ENCODE peak calls at places on chromosomes 4 and X, in eight cellular contexts. S is MM.1S, X is PC-9, B is K562, J is endothelial cell of umbilical vein, F is IMR-90, O is fibroblast of lung, H is HCT116. R is an unnamed sample.

GRCh38 chr4:35105486-35105885 is 1138.8 kb downstream of the ARAP2 start:
- DNase-seq in H (no peak), B (no peak), F (no peak), X (peak; percentile 40), O (no peak), S (no peak), J (no peak), R (peak; percentile 64)

GRCh38 chrX:110698696-110699095 is 96.9 kb downstream of the CHRDL1 start:
- DNase-seq in H (no peak), S (no peak), B (no peak), F (no peak), X (no peak), O (no peak), J (no peak), R (no peak)

GRCh38 chrX:135520022-135520552 is 373 bp upstream of the INTS6L start:
- DNase-seq in X (no peak), O (peak; percentile 82), B (no peak), J (no peak), S (peak; percentile 17), F (peak; percentile 60), H (no peak), R (no peak)

GRCh38 chrX:22314211-22314610 is 41.5 kb downstream of the CBLL2 start:
- DNase-seq in F (no peak), O (peak; percentile 34), X (no peak), B (no peak), H (no peak), S (no peak), J (peak; percentile 70), R (peak; percentile 59)

GRCh38 chrX:21354725-21355124 is 19.5 kb upstream of the CNKSR2 start:
- DNase-seq in H (no peak), F (no peak), B (no peak), J (no peak), O (no peak), S (no peak), X (no peak), R (peak; percentile 48)

GRCh38 chr4:151484396-151485102 is 75.6 kb downstream of the FHIP1A start:
- DNase-seq in H (peak; percentile 38), F (peak; percentile 77), S (no peak), B (no peak), J (peak; percentile 6), O (peak; percentile 93), X (peak; percentile 57), R (peak; percentile 79)

GRCh38 chr4:39453738-39454137 is 5.0 kb downstream of the RPL9 start:
- DNase-seq in B (no peak), F (no peak), S (no peak), H (no peak), O (no peak), J (no peak), X (no peak), R (no peak)

GRCh38 chrX:20274121-20274520 is 7.4 kb upstream of the RPS6KA3 start:
- DNase-seq in S (no peak), H (no peak), J (no peak), B (no peak), X (no peak), O (peak; percentile 40), F (no peak), R (no peak)

GRCh38 chr4:30667919-30668318 is 52.2 kb upstream of the PCDH7 start:
- DNase-seq in B (no peak), F (no peak), S (no peak), J (no peak), O (no peak), X (no peak), H (no peak), R (no peak)

GRCh38 chr4:2250003-2250763 is 8.3 kb upstream of the HAUS3 start:
- DNase-seq in O (no peak), J (no peak), B (no peak), F (no peak), H (no peak), S (no peak), X (no peak), R (no peak)

GRCh38 chrX:154419688-154420401 is 8.5 kb downstream of the TAFAZZIN start:
- DNase-seq in X (no peak), B (no peak), J (no peak), S (no peak), O (no peak), F (no peak), H (no peak), R (no peak)

GRCh38 chrX:151919610-151920009 is 6.9 kb downstream of the MAGEA4 start:
- DNase-seq in F (no peak), H (no peak), J (no peak), O (no peak), X (no peak), B (no peak), S (no peak), R (no peak)

GRCh38 chrX:43940811-43941210 is 32.4 kb downstream of the NDP start:
- DNase-seq in F (peak; percentile 42), H (no peak), B (no peak), S (no peak), O (peak; percentile 71), J (peak; percentile 73), X (no peak), R (peak; percentile 68)

DNA sequence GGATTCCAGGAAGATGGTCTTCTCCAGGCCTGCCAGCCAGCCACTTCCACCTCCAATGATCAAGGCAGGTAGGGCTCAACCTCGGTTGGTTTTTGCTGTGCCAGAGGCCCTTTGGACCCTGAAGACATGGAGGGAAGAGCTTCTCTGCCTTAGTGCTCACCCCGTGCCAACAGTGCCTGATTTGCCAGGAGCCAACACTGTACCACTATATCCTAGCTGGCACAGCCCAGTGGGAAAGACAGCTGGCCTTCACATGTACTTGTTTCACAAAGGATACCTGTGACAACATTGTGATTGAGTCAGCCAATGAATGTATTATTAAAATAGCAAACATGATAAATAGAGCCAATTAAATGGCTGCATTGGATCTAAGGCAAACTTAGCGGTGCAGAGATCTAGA is 51.9 kb upstream of the PRPS1 start:
- DNase-seq in O (no peak), B (no peak), S (no peak), J (no peak), F (no peak), H (no peak), X (no peak), R (no peak)
- H3K27ac ChIP-seq in O (no peak overlapping the region), B (no peak overlapping the region), S (no peak overlapping the region), J (no peak overlapping the region), F (no peak overlapping the region), H (no peak overlapping the region), X (no peak overlapping the region), R (no peak overlapping the region)

GRCh38 chr4:123398803-123399637 is 2.4 kb downstream of the SPRY1 start:
- DNase-seq in B (no peak), H (peak; percentile 12), S (peak; percentile 66), F (peak; percentile 73), O (peak; percentile 73), J (peak; percentile 80), X (peak; percentile 65), R (peak; percentile 57)
- TF ChIP-seq CTCF in B (no peak), H (no peak), S (peak; percentile 40), F (peak; percentile 31), O (peak; percentile 44), J (no peak), X (peak; percentile 50), R (peak; percentile 45)

DNA sequence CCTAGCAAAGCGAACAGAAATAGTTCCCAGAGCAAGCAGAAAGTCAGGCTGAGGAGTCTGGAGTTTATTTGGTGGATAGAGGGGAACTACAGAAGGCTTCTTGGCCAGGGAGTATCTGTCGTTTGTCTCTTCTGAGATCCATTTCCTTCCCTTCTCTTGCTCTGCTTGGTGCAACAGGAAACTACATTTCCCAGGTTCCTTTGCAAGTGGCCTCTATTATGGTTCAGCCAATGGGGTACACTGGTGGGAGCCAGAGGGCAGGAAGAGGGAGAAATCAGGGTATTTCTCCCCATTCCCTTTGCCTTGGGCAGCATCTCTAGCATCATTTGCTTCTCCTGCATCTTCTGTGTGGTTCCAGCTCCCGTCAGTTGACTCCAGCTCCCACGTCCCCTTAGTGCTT is 142.1 kb downstream of the BCOR start:
- DNase-seq in X (no peak), J (no peak), F (no peak), H (no peak), S (no peak), B (peak; percentile 38), O (no peak), R (no peak)
- H2AFZ ChIP-seq in X (no peak overlapping the region), J (peak overlapping the region; percentile 42), F (no peak overlapping the region), H (no peak overlapping the region), S (no peak overlapping the region), B (peak overlapping the region; percentile 41), O (no peak overlapping the region), R (no peak overlapping the region)

GRCh38 chr4:154589296-154590197 is 995 bp downstream of the FGA start:
- DNase-seq in H (no peak), F (no peak), X (no peak), J (no peak), O (no peak), B (no peak), S (no peak), R (no peak)
- H3K27ac ChIP-seq in H (no peak overlapping the region), F (no peak overlapping the region), X (no peak overlapping the region), J (no peak overlapping the region), O (no peak overlapping the region), B (no peak overlapping the region), S (no peak overlapping the region), R (no peak overlapping the region)